ENCODE peak calls at places on chromosomes 12 and 14, in nine cellular contexts. One of them, this sample, is unnamed.

GRCh38 chr12:85920324-85920947 is 46.3 kb downstream of the NTS start:
- DNase-seq in tibial artery: no peak
- DNase-seq in PC-9: no peak
- DNase-seq in cardiac muscle cell: peak; percentile 38
- DNase-seq in AG04450: no peak
- DNase-seq in spleen: no peak
- DNase-seq in substantia nigra: no peak
- DNase-seq in gastrocnemius medialis: no peak
- DNase-seq in brain microvascular endothelial cell: no peak
- DNase-seq in this sample: peak; percentile 8

GRCh38 chr12:105431537-105431936 is 101.0 kb downstream of the C12orf75 start:
- DNase-seq in AG04450: no peak
- DNase-seq in gastrocnemius medialis: no peak
- DNase-seq in brain microvascular endothelial cell: no peak
- DNase-seq in tibial artery: no peak
- DNase-seq in cardiac muscle cell: no peak
- DNase-seq in spleen: no peak
- DNase-seq in PC-9: no peak
- DNase-seq in substantia nigra: no peak
- DNase-seq in this sample: no peak

GRCh38 chr12:112540021-112540420 is 121.3 kb downstream of the PTPN11 start:
- DNase-seq in spleen: no peak
- DNase-seq in substantia nigra: no peak
- DNase-seq in AG04450: no peak
- DNase-seq in tibial artery: no peak
- DNase-seq in gastrocnemius medialis: no peak
- DNase-seq in cardiac muscle cell: no peak
- DNase-seq in brain microvascular endothelial cell: no peak
- DNase-seq in PC-9: no peak
- DNase-seq in this sample: no peak

GRCh38 chr12:5817246-5817645 is 127.8 kb downstream of the ANO2 start:
- DNase-seq in gastrocnemius medialis: no peak
- DNase-seq in spleen: no peak
- DNase-seq in PC-9: no peak
- DNase-seq in substantia nigra: no peak
- DNase-seq in cardiac muscle cell: no peak
- DNase-seq in brain microvascular endothelial cell: no peak
- DNase-seq in tibial artery: no peak
- DNase-seq in AG04450: no peak
- DNase-seq in this sample: no peak

GRCh38 chr14:51277753-51278415 is 37.8 kb downstream of the TMX1 start:
- DNase-seq in cardiac muscle cell: peak; percentile 24
- DNase-seq in spleen: no peak
- DNase-seq in PC-9: no peak
- DNase-seq in substantia nigra: no peak
- DNase-seq in AG04450: no peak
- DNase-seq in gastrocnemius medialis: no peak
- DNase-seq in tibial artery: no peak
- DNase-seq in brain microvascular endothelial cell: no peak
- DNase-seq in this sample: no peak

GRCh38 chr14:105093426-105094192 is 28.4 kb upstream of the GPR132 start:
- DNase-seq in tibial artery: no peak
- DNase-seq in gastrocnemius medialis: no peak
- DNase-seq in substantia nigra: no peak
- DNase-seq in spleen: peak; percentile 93
- DNase-seq in cardiac muscle cell: peak; percentile 89
- DNase-seq in AG04450: no peak
- DNase-seq in PC-9: peak; percentile 86
- DNase-seq in brain microvascular endothelial cell: peak; percentile 54
- DNase-seq in this sample: peak; percentile 84

GRCh38 chr14:80751285-80751684 is 190.3 kb downstream of the CEP128 start:
- DNase-seq in cardiac muscle cell: no peak
- DNase-seq in PC-9: no peak
- DNase-seq in substantia nigra: no peak
- DNase-seq in spleen: no peak
- DNase-seq in brain microvascular endothelial cell: no peak
- DNase-seq in AG04450: no peak
- DNase-seq in tibial artery: no peak
- DNase-seq in gastrocnemius medialis: no peak
- DNase-seq in this sample: no peak

GRCh38 chr12:49675137-49675536 is 32.1 kb downstream of the FMNL3 start:
- DNase-seq in substantia nigra: no peak
- DNase-seq in cardiac muscle cell: no peak
- DNase-seq in tibial artery: no peak
- DNase-seq in gastrocnemius medialis: no peak
- DNase-seq in PC-9: no peak
- DNase-seq in AG04450: no peak
- DNase-seq in spleen: no peak
- DNase-seq in brain microvascular endothelial cell: no peak
- DNase-seq in this sample: no peak

GRCh38 chr14:76331328-76332011 is 44.5 kb upstream of the ESRRB start:
- DNase-seq in cardiac muscle cell: no peak
- DNase-seq in substantia nigra: no peak
- DNase-seq in tibial artery: no peak
- DNase-seq in AG04450: no peak
- DNase-seq in brain microvascular endothelial cell: no peak
- DNase-seq in gastrocnemius medialis: no peak
- DNase-seq in spleen: no peak
- DNase-seq in PC-9: no peak
- DNase-seq in this sample: no peak

GRCh38 chr12:72434989-72435388 is 162.8 kb downstream of the TRHDE start:
- DNase-seq in gastrocnemius medialis: no peak
- DNase-seq in PC-9: no peak
- DNase-seq in spleen: no peak
- DNase-seq in substantia nigra: no peak
- DNase-seq in brain microvascular endothelial cell: no peak
- DNase-seq in AG04450: no peak
- DNase-seq in tibial artery: no peak
- DNase-seq in cardiac muscle cell: no peak
- DNase-seq in this sample: no peak

GRCh38 chr14:77641207-77641533 is 24.7 kb upstream of the SPTLC2 start:
- DNase-seq in AG04450: no peak
- DNase-seq in tibial artery: no peak
- DNase-seq in PC-9: no peak
- DNase-seq in substantia nigra: no peak
- DNase-seq in gastrocnemius medialis: no peak
- DNase-seq in spleen: no peak
- DNase-seq in brain microvascular endothelial cell: no peak
- DNase-seq in cardiac muscle cell: no peak
- DNase-seq in this sample: no peak

GRCh38 chr12:65522956-65523857 is 244.7 kb downstream of the MSRB3 start:
- DNase-seq in tibial artery: no peak
- DNase-seq in PC-9: no peak
- DNase-seq in brain microvascular endothelial cell: no peak
- DNase-seq in spleen: no peak
- DNase-seq in AG04450: no peak
- DNase-seq in substantia nigra: no peak
- DNase-seq in gastrocnemius medialis: no peak
- DNase-seq in cardiac muscle cell: peak; percentile 50
- DNase-seq in this sample: no peak

GRCh38 chr12:53844989-53845836 is 93.4 kb upstream of the HOXC13 start:
- DNase-seq in cardiac muscle cell: peak; percentile 13
- DNase-seq in PC-9: peak; percentile 89
- DNase-seq in gastrocnemius medialis: no peak
- DNase-seq in tibial artery: no peak
- DNase-seq in substantia nigra: no peak
- DNase-seq in brain microvascular endothelial cell: no peak
- DNase-seq in spleen: no peak
- DNase-seq in AG04450: no peak
- DNase-seq in this sample: no peak

GRCh38 chr12:3458041-3458440 is 33.0 kb upstream of the PRMT8 start:
- DNase-seq in spleen: no peak
- DNase-seq in brain microvascular endothelial cell: no peak
- DNase-seq in AG04450: no peak
- DNase-seq in PC-9: no peak
- DNase-seq in tibial artery: no peak
- DNase-seq in cardiac muscle cell: no peak
- DNase-seq in substantia nigra: no peak
- DNase-seq in gastrocnemius medialis: no peak
- DNase-seq in this sample: no peak

GRCh38 chr12:53232641-53233538 is 881 bp upstream of the RARG start:
- DNase-seq in tibial artery: peak; percentile 74
- DNase-seq in PC-9: peak; percentile 69
- DNase-seq in brain microvascular endothelial cell: no peak
- DNase-seq in substantia nigra: no peak
- DNase-seq in cardiac muscle cell: peak; percentile 38
- DNase-seq in spleen: no peak
- DNase-seq in gastrocnemius medialis: no peak
- DNase-seq in AG04450: no peak
- DNase-seq in this sample: peak; percentile 46

DNA sequence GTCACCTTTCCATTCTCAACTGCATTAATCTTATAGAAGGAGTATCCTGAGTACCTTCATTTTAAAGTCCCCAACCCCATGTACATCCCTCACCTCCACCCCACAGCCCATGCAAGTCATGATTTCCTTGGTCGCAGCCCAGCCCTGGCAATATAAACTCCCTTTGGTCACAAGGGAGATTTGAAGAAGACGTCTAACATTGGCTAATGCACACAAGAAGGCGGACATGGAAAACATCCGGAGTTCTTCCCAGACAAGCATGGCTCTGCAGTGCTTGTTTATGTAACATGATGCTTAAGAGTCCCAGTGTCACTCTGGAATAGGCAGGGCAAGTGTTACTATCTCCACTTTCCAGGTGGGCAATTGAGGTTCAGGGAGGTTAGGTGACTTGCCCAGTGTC is 277.6 kb downstream of the DPF3 start:
- DNase-seq in gastrocnemius medialis: peak; percentile 77
- DNase-seq in spleen: no peak
- DNase-seq in PC-9: no peak
- DNase-seq in tibial artery: peak; percentile 39
- DNase-seq in substantia nigra: no peak
- DNase-seq in cardiac muscle cell: peak; percentile 52
- DNase-seq in AG04450: peak; percentile 54
- DNase-seq in brain microvascular endothelial cell: peak; percentile 28
- DNase-seq in this sample: no peak
- H3K27ac ChIP-seq in gastrocnemius medialis: peak overlapping the region; percentile 86
- H3K27ac ChIP-seq in spleen: peak overlapping the region; percentile 78
- H3K27ac ChIP-seq in PC-9: no peak overlapping the region
- H3K27ac ChIP-seq in tibial artery: no peak overlapping the region
- H3K27ac ChIP-seq in substantia nigra: no peak overlapping the region
- H3K27ac ChIP-seq in cardiac muscle cell: no peak overlapping the region
- H3K27ac ChIP-seq in AG04450: peak overlapping the region; percentile 78
- H3K27ac ChIP-seq in brain microvascular endothelial cell: no peak overlapping the region
- H3K27ac ChIP-seq in this sample: no peak overlapping the region

GRCh38 chr12:124498178-124498869 is 69.1 kb downstream of the NCOR2 start:
- DNase-seq in AG04450: no peak
- DNase-seq in substantia nigra: no peak
- DNase-seq in spleen: no peak
- DNase-seq in brain microvascular endothelial cell: no peak
- DNase-seq in PC-9: no peak
- DNase-seq in gastrocnemius medialis: no peak
- DNase-seq in tibial artery: no peak
- DNase-seq in cardiac muscle cell: peak; percentile 88
- DNase-seq in this sample: no peak
- H3K27ac ChIP-seq in AG04450: peak overlapping the region; percentile 92
- H3K27ac ChIP-seq in substantia nigra: peak overlapping the region; percentile 92
- H3K27ac ChIP-seq in spleen: peak overlapping the region; percentile 66
- H3K27ac ChIP-seq in brain microvascular endothelial cell: peak overlapping the region; percentile 75
- H3K27ac ChIP-seq in PC-9: no peak overlapping the region
- H3K27ac ChIP-seq in gastrocnemius medialis: peak overlapping the region; percentile 61
- H3K27ac ChIP-seq in tibial artery: peak overlapping the region; percentile 46
- H3K27ac ChIP-seq in cardiac muscle cell: peak overlapping the region; percentile 95
- H3K27ac ChIP-seq in this sample: no peak overlapping the region

DNA sequence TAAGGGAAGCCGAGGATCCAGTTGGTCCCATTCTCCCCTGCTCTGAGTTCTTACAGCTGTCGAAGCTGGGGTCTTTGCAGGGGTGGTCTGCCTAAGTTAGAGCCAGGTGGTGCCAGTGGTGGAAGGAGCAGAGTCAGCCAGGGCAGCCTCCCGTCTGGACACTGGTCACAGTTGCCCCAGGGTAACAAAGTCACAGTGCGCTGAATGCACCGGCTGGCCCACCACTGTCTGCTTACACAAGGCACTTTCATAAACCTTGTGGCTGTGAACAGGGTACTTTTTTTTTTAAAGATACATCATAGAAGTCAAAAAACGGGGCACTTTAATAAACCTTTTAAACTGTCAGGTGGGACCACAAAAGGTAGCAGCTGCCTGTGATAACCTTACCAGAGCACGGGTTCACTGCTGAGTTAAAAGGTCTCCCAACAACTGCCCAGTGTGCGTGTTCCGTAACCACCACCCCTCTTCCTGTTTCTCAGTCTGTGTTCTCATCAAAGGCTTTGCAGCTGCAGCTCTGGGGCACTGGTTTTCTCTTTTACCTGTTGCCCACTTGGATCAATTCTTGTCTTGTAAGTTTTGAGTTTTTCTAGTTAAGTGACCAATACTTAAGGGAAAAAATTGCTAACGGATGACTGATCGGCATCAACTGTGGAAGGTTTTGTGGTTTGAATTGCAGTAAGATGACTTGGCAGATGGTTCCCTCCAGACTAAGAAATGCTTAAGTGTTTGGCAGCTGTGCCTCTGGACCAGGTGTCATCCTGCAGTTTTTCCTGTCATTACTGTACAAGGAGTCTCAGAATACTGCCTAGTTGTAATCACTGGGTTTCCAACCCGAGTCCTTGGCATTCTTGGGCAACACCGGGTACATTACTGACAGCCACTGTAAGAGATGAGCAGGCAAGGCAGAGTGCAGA is 55.9 kb downstream of the DYNC1H1 start:
- DNase-seq in cardiac muscle cell: peak; percentile 6
- DNase-seq in brain microvascular endothelial cell: peak; percentile 34
- DNase-seq in spleen: no peak
- DNase-seq in tibial artery: no peak
- DNase-seq in substantia nigra: no peak
- DNase-seq in gastrocnemius medialis: no peak
- DNase-seq in PC-9: peak; percentile 49
- DNase-seq in AG04450: peak; percentile 67
- DNase-seq in this sample: no peak
- H3K27ac ChIP-seq in cardiac muscle cell: no peak overlapping the region
- H3K27ac ChIP-seq in brain microvascular endothelial cell: no peak overlapping the region
- H3K27ac ChIP-seq in spleen: no peak overlapping the region
- H3K27ac ChIP-seq in tibial artery: no peak overlapping the region
- H3K27ac ChIP-seq in substantia nigra: no peak overlapping the region
- H3K27ac ChIP-seq in gastrocnemius medialis: no peak overlapping the region
- H3K27ac ChIP-seq in PC-9: peak overlapping the region; percentile 63
- H3K27ac ChIP-seq in AG04450: peak overlapping the region; percentile 61
- H3K27ac ChIP-seq in this sample: no peak overlapping the region

GRCh38 chr12:107349008-107349747 is 255.8 kb upstream of the CRY1 start:
- DNase-seq in substantia nigra: peak; percentile 14
- DNase-seq in cardiac muscle cell: peak; percentile 67
- DNase-seq in brain microvascular endothelial cell: peak; percentile 78
- DNase-seq in AG04450: peak; percentile 71
- DNase-seq in PC-9: peak; percentile 87
- DNase-seq in gastrocnemius medialis: no peak
- DNase-seq in spleen: no peak
- DNase-seq in tibial artery: no peak
- DNase-seq in this sample: no peak
- H3K27ac ChIP-seq in substantia nigra: no peak overlapping the region
- H3K27ac ChIP-seq in cardiac muscle cell: no peak overlapping the region
- H3K27ac ChIP-seq in brain microvascular endothelial cell: no peak overlapping the region
- H3K27ac ChIP-seq in AG04450: no peak overlapping the region
- H3K27ac ChIP-seq in PC-9: peak overlapping the region; percentile 97
- H3K27ac ChIP-seq in gastrocnemius medialis: no peak overlapping the region
- H3K27ac ChIP-seq in spleen: no peak overlapping the region
- H3K27ac ChIP-seq in tibial artery: no peak overlapping the region
- H3K27ac ChIP-seq in this sample: no peak overlapping the region